ENCODE peak calls at places on chromosomes 3 and 15, in five cellular contexts. L, R, V, N and S are unnamed samples.

GRCh38 chr15:72902245-72902928 is 118.8 kb upstream of the ADPGK start:
- DNase-seq in V (no peak), L (no peak), N (peak; percentile 30), R (no peak), S (no peak)

GRCh38 chr15:56192659-56193442 is 50.8 kb downstream of the RFX7 start:
- DNase-seq in L (no peak), N (no peak), R (no peak), V (no peak), S (no peak)

GRCh38 chr15:23035964-23036566 is 3.3 kb downstream of the TUBGCP5 start:
- DNase-seq in R (peak; percentile 78), V (peak; percentile 87), L (no peak), N (peak; percentile 8), S (peak; percentile 1)

GRCh38 chr15:75104804-75105557 is 81.6 kb downstream of the PPCDC start:
- DNase-seq in L (peak; percentile 45), R (no peak), N (peak; percentile 84), V (no peak), S (peak; percentile 92)

GRCh38 chr3:161422171-161422693 is 50.9 kb upstream of the SPTSSB start:
- DNase-seq in L (no peak), R (no peak), N (no peak), V (no peak), S (no peak)

GRCh38 chr3:63921741-63922482 is 9.7 kb upstream of the SCAANT1 start:
- DNase-seq in R (no peak), N (no peak), L (no peak), V (peak; percentile 73), S (no peak)

GRCh38 chr3:13087320-13087985 is 14.2 kb upstream of the IQSEC1 start:
- DNase-seq in R (no peak), L (no peak), N (no peak), V (no peak), S (no peak)

GRCh38 chr3:138877246-138877645 is 42.5 kb upstream of the PIK3CB start:
- DNase-seq in N (no peak), R (no peak), L (no peak), V (no peak), S (no peak)

GRCh38 chr3:123652346-123652984 is 67.6 kb upstream of the HACD2 start:
- DNase-seq in N (peak; percentile 30), L (no peak), V (peak; percentile 87), R (peak; percentile 89), S (no peak)

GRCh38 chr3:9507586-9508578 is 45.7 kb downstream of the LHFPL4 start:
- DNase-seq in R (no peak), V (no peak), N (no peak), L (no peak), S (no peak)

GRCh38 chr15:76342382-76343201 is 6.0 kb downstream of the ISL2 start:
- DNase-seq in L (no peak), R (no peak), N (no peak), V (no peak), S (no peak)

GRCh38 chr15:69996842-69997478 is 100.8 kb downstream of the TLE3 start:
- DNase-seq in L (no peak), N (no peak), R (no peak), V (no peak), S (no peak)

GRCh38 chr15:32974691-32975090 is 219.8 kb downstream of the FMN1 start:
- DNase-seq in N (peak; percentile 39), V (no peak), L (no peak), R (no peak), S (no peak)

GRCh38 chr15:58257776-58258325 is 119.7 kb downstream of the AQP9 start:
- DNase-seq in V (no peak), R (no peak), L (no peak), N (no peak), S (no peak)

GRCh38 chr15:66801266-66801665 is 99.2 kb downstream of the SMAD6 start:
- DNase-seq in L (no peak), N (no peak), V (no peak), R (no peak), S (no peak)

GRCh38 chr3:23421811-23422510 is 218.8 kb downstream of the UBE2E2 start:
- DNase-seq in R (no peak), L (no peak), V (no peak), N (no peak), S (no peak)

GRCh38 chr15:68652141-68652540 is 73.3 kb downstream of the CORO2B start:
- DNase-seq in V (no peak), R (no peak), N (no peak), L (no peak), S (no peak)

GRCh38 chr15:87816016-87816415 is 440.5 kb downstream of the NTRK3 start:
- DNase-seq in L (no peak), R (no peak), N (no peak), V (no peak), S (no peak)

GRCh38 chr3:61669676-61670299 is 108.4 kb downstream of the PTPRG start:
- DNase-seq in N (no peak), L (no peak), R (no peak), V (no peak), S (no peak)

GRCh38 chr3:41095702-41096101 is 103.6 kb upstream of the CTNNB1 start:
- DNase-seq in V (no peak), R (no peak), L (no peak), N (no peak), S (peak; percentile 12)

GRCh38 chr3:104273046-104273649 is 1093.6 kb upstream of the ALCAM start:
- DNase-seq in R (peak; percentile 23), N (peak; percentile 6), V (peak; percentile 55), L (no peak), S (no peak)

GRCh38 chr3:4719011-4719649 is 226.0 kb downstream of the ITPR1 start:
- DNase-seq in N (no peak), R (no peak), L (peak; percentile 24), V (no peak), S (no peak)

GRCh38 chr3:171704002-171704401 is 106.3 kb downstream of the PLD1 start:
- DNase-seq in L (no peak), N (no peak), R (peak; percentile 61), V (peak; percentile 65), S (no peak)

GRCh38 chr3:185824051-185824466 is 783 bp downstream of the IGF2BP2 start:
- DNase-seq in V (no peak), L (no peak), R (no peak), N (no peak), S (no peak)

GRCh38 chr3:185823280-185824044 is 1.4 kb downstream of the IGF2BP2 start:
- DNase-seq in V (no peak), L (no peak), N (no peak), R (peak; percentile 16), S (no peak)

GRCh38 chr3:185825639-185826481 is 1.0 kb upstream of the IGF2BP2 start:
- DNase-seq in V (no peak), R (peak; percentile 10), N (no peak), L (no peak), S (no peak)

GRCh38 chr3:185824467-185825378 is at the start of gene IGF2BP2:
- DNase-seq in L (peak; percentile 43), N (peak; percentile 54), V (no peak), R (peak; percentile 52), S (no peak)

DNA sequence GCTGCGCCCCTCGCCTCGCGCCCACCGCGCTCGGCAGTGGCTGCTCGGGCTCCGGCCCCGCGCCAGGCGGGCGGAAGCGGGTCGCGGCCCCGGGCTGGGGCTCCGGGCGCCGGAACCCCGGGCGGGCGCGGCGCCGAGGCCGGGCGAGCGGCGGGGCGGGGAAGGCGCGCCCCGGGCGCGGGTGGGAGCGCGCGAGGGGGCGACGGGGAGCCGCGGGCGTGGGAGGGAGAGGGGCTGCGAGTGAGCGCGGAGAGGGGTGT is 467 bp upstream of the IGF2BP2 start:
- DNase-seq in L (no peak), N (no peak), R (no peak), V (no peak), S (no peak)
- H3K4me3 ChIP-seq in L (peak overlapping the region; percentile 95), N (peak overlapping the region; percentile 73), R (no peak overlapping the region), V (no peak overlapping the region), S (peak overlapping the region; percentile 89)

DNA sequence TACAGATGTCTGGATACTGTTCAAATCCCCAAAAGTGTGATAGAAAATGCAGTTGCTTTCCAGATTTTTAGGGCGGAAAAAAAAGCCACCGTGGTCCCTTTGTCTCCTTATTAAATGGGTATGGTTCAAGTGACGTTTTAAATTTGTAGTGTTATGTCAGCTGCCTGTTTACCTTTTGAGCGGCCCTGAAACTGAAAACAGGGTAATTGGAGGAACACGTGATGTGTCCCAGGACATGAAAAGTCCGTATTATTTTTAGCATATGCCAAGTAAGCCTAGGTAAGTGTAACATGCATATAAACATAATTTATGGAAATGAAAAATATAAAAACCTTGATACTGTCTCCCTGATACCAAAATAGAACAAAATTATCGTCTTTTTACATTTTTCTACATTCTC is 109.1 kb upstream of the PDZRN3 start:
- DNase-seq in L (no peak), N (no peak), V (no peak), R (no peak), S (no peak)
- H3K4me3 ChIP-seq in L (no peak overlapping the region), N (no peak overlapping the region), V (no peak overlapping the region), R (no peak overlapping the region), S (no peak overlapping the region)

GRCh38 chr3:125121246-125122010 is 65.6 kb upstream of the HEG1 start:
- DNase-seq in L (no peak), R (no peak), V (peak; percentile 91), N (no peak), S (no peak)
- H3K4me3 ChIP-seq in L (no peak overlapping the region), R (no peak overlapping the region), V (peak overlapping the region; percentile 69), N (no peak overlapping the region), S (no peak overlapping the region)

GRCh38 chr3:87033205-87033604 is 42.3 kb upstream of the VGLL3 start:
- DNase-seq in N (no peak), R (no peak), V (no peak), L (no peak), S (no peak)
- H3K4me3 ChIP-seq in N (no peak overlapping the region), R (no peak overlapping the region), V (no peak overlapping the region), L (no peak overlapping the region), S (no peak overlapping the region)